ENCODE peak calls at places on chromosomes 1 and 21, in seven cellular contexts. One of them, this sample, is unnamed.

GRCh38 chr1:20063861-20064292 is 6.1 kb upstream of the PLA2G5 start:
- DNase-seq in fibroblast of villous mesenchyme: peak
- DNase-seq in CD8-positive, alpha-beta T cell: no peak
- DNase-seq in fibroblast of lung: peak
- DNase-seq in psoas muscle: no peak
- DNase-seq in cardiac fibroblast: peak
- DNase-seq in mammary epithelial cell: peak
- DNase-seq in this sample: no peak

GRCh38 chr1:227299238-227299637 is 19.1 kb downstream of the CDC42BPA start:
- DNase-seq in fibroblast of lung: peak
- DNase-seq in fibroblast of villous mesenchyme: peak
- DNase-seq in psoas muscle: no peak
- DNase-seq in mammary epithelial cell: no peak
- DNase-seq in cardiac fibroblast: peak
- DNase-seq in CD8-positive, alpha-beta T cell: no peak
- DNase-seq in this sample: no peak

GRCh38 chr1:247574664-247575063 is 13.5 kb upstream of the OR2G2 start:
- DNase-seq in fibroblast of villous mesenchyme: no peak
- DNase-seq in mammary epithelial cell: no peak
- DNase-seq in CD8-positive, alpha-beta T cell: no peak
- DNase-seq in cardiac fibroblast: no peak
- DNase-seq in psoas muscle: no peak
- DNase-seq in fibroblast of lung: no peak
- DNase-seq in this sample: no peak

GRCh38 chr1:163273766-163274441 is 47.9 kb upstream of the NUF2 start:
- DNase-seq in fibroblast of villous mesenchyme: no peak
- DNase-seq in cardiac fibroblast: no peak
- DNase-seq in psoas muscle: no peak
- DNase-seq in mammary epithelial cell: no peak
- DNase-seq in fibroblast of lung: no peak
- DNase-seq in CD8-positive, alpha-beta T cell: no peak
- DNase-seq in this sample: no peak

GRCh38 chr1:200367841-200368534 is 41.8 kb downstream of the ZNF281 start:
- DNase-seq in psoas muscle: no peak
- DNase-seq in mammary epithelial cell: no peak
- DNase-seq in CD8-positive, alpha-beta T cell: no peak
- DNase-seq in fibroblast of villous mesenchyme: peak
- DNase-seq in fibroblast of lung: peak
- DNase-seq in cardiac fibroblast: peak
- DNase-seq in this sample: peak

GRCh38 chr1:2885001-2885400 is 83.5 kb upstream of the TTC34 start:
- DNase-seq in fibroblast of villous mesenchyme: no peak
- DNase-seq in CD8-positive, alpha-beta T cell: no peak
- DNase-seq in mammary epithelial cell: no peak
- DNase-seq in fibroblast of lung: no peak
- DNase-seq in psoas muscle: no peak
- DNase-seq in cardiac fibroblast: no peak
- DNase-seq in this sample: no peak

GRCh38 chr21:45443595-45444181 is 38.7 kb downstream of the COL18A1 start:
- DNase-seq in mammary epithelial cell: no peak
- DNase-seq in CD8-positive, alpha-beta T cell: no peak
- DNase-seq in fibroblast of lung: no peak
- DNase-seq in fibroblast of villous mesenchyme: no peak
- DNase-seq in cardiac fibroblast: no peak
- DNase-seq in psoas muscle: peak
- DNase-seq in this sample: no peak

GRCh38 chr1:217482356-217483102 is 148.4 kb downstream of the GPATCH2 start:
- DNase-seq in cardiac fibroblast: peak
- DNase-seq in fibroblast of villous mesenchyme: peak
- DNase-seq in mammary epithelial cell: peak
- DNase-seq in CD8-positive, alpha-beta T cell: no peak
- DNase-seq in psoas muscle: no peak
- DNase-seq in fibroblast of lung: peak
- DNase-seq in this sample: peak

GRCh38 chr21:36584980-36585940 is 105.3 kb upstream of the CLDN14 start:
- DNase-seq in cardiac fibroblast: peak
- DNase-seq in CD8-positive, alpha-beta T cell: peak
- DNase-seq in fibroblast of villous mesenchyme: no peak
- DNase-seq in mammary epithelial cell: no peak
- DNase-seq in psoas muscle: no peak
- DNase-seq in fibroblast of lung: no peak
- DNase-seq in this sample: no peak

GRCh38 chr1:34547043-34547674 is 207.7 kb upstream of the GJB5 start:
- DNase-seq in mammary epithelial cell: peak
- DNase-seq in cardiac fibroblast: no peak
- DNase-seq in CD8-positive, alpha-beta T cell: no peak
- DNase-seq in fibroblast of lung: no peak
- DNase-seq in fibroblast of villous mesenchyme: peak
- DNase-seq in psoas muscle: no peak
- DNase-seq in this sample: no peak

GRCh38 chr1:190479028-190479427 is 1.4 kb upstream of the BRINP3 start:
- DNase-seq in cardiac fibroblast: peak
- DNase-seq in fibroblast of villous mesenchyme: no peak
- DNase-seq in psoas muscle: no peak
- DNase-seq in CD8-positive, alpha-beta T cell: no peak
- DNase-seq in mammary epithelial cell: no peak
- DNase-seq in fibroblast of lung: peak
- DNase-seq in this sample: no peak

GRCh38 chr1:190475394-190476250 is 2.0 kb downstream of the BRINP3 start:
- DNase-seq in mammary epithelial cell: no peak
- DNase-seq in CD8-positive, alpha-beta T cell: no peak
- DNase-seq in psoas muscle: no peak
- DNase-seq in fibroblast of villous mesenchyme: no peak
- DNase-seq in fibroblast of lung: peak
- DNase-seq in cardiac fibroblast: no peak
- DNase-seq in this sample: no peak

GRCh38 chr1:190477687-190478192 is at the start of gene BRINP3:
- DNase-seq in cardiac fibroblast: no peak
- DNase-seq in psoas muscle: no peak
- DNase-seq in fibroblast of villous mesenchyme: no peak
- DNase-seq in fibroblast of lung: no peak
- DNase-seq in CD8-positive, alpha-beta T cell: no peak
- DNase-seq in mammary epithelial cell: no peak
- DNase-seq in this sample: no peak

GRCh38 chr1:190478193-190479007 is 736 bp upstream of the BRINP3 start:
- DNase-seq in psoas muscle: no peak
- DNase-seq in CD8-positive, alpha-beta T cell: no peak
- DNase-seq in mammary epithelial cell: peak
- DNase-seq in cardiac fibroblast: peak
- DNase-seq in fibroblast of lung: peak
- DNase-seq in fibroblast of villous mesenchyme: no peak
- DNase-seq in this sample: no peak

GRCh38 chr1:190479537-190479936 is 1.9 kb upstream of the BRINP3 start:
- DNase-seq in fibroblast of villous mesenchyme: no peak
- DNase-seq in fibroblast of lung: no peak
- DNase-seq in cardiac fibroblast: no peak
- DNase-seq in psoas muscle: no peak
- DNase-seq in mammary epithelial cell: no peak
- DNase-seq in CD8-positive, alpha-beta T cell: no peak
- DNase-seq in this sample: no peak
- H3K4me3 ChIP-seq in fibroblast of villous mesenchyme: no peak
- H3K4me3 ChIP-seq in fibroblast of lung: no peak
- H3K4me3 ChIP-seq in cardiac fibroblast: no peak
- H3K4me3 ChIP-seq in psoas muscle: no peak
- H3K4me3 ChIP-seq in mammary epithelial cell: no peak
- H3K4me3 ChIP-seq in CD8-positive, alpha-beta T cell: no peak
- H3K4me3 ChIP-seq in this sample: no peak

GRCh38 chr1:154104433-154105082 is 50.3 kb downstream of the NUP210L start:
- DNase-seq in fibroblast of villous mesenchyme: no peak
- DNase-seq in CD8-positive, alpha-beta T cell: no peak
- DNase-seq in mammary epithelial cell: no peak
- DNase-seq in psoas muscle: no peak
- DNase-seq in fibroblast of lung: no peak
- DNase-seq in cardiac fibroblast: no peak
- DNase-seq in this sample: no peak
- TF ChIP-seq CTCF in fibroblast of villous mesenchyme: no peak
- TF ChIP-seq CTCF in CD8-positive, alpha-beta T cell: no peak
- TF ChIP-seq CTCF in mammary epithelial cell: peak
- TF ChIP-seq CTCF in psoas muscle: no peak
- TF ChIP-seq CTCF in fibroblast of lung: no peak
- TF ChIP-seq CTCF in cardiac fibroblast: no peak
- TF ChIP-seq CTCF in this sample: no peak

DNA sequence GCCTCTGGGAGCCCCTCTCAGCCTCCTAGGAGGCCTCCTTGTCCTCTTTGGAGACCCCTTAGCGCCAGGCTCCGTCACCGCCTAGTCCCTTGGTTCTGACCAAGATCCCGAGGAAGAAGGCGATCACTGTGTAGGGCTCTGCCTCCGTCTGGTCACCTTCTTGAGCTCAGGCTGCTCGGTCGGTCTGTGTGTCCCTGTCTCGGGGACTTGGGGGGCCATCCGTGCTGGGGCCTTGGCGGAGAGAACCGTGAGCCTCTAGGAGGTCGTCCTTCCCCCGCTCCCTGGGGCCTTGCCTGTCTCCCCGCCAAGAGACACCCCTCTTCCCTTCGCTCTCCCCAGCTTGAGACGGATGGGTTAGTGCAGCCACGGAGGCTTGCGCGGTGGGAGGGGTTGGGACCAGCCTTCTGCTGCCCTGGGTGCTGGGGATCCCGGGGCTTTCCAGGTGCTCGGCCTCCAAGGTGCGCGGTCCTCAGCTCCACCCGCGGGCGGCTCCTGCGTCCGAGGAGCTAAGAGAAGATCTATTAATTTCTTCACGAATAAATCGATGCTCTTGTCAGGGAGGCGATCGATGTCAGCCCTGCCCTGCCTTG is 701 bp upstream of the INSRR start:
- DNase-seq in cardiac fibroblast: peak
- DNase-seq in mammary epithelial cell: peak
- DNase-seq in CD8-positive, alpha-beta T cell: peak
- DNase-seq in psoas muscle: no peak
- DNase-seq in fibroblast of lung: peak
- DNase-seq in fibroblast of villous mesenchyme: peak
- DNase-seq in this sample: no peak
- H3K4me3 ChIP-seq in cardiac fibroblast: peak
- H3K4me3 ChIP-seq in mammary epithelial cell: peak
- H3K4me3 ChIP-seq in CD8-positive, alpha-beta T cell: peak
- H3K4me3 ChIP-seq in psoas muscle: peak
- H3K4me3 ChIP-seq in fibroblast of lung: peak
- H3K4me3 ChIP-seq in fibroblast of villous mesenchyme: peak
- H3K4me3 ChIP-seq in this sample: peak

GRCh38 chr1:167720965-167721616 is 691 bp upstream of the MPZL1 start:
- DNase-seq in cardiac fibroblast: peak
- DNase-seq in fibroblast of villous mesenchyme: peak
- DNase-seq in mammary epithelial cell: peak
- DNase-seq in CD8-positive, alpha-beta T cell: no peak
- DNase-seq in psoas muscle: no peak
- DNase-seq in fibroblast of lung: peak
- DNase-seq in this sample: no peak
- TF ChIP-seq CTCF in cardiac fibroblast: peak
- TF ChIP-seq CTCF in fibroblast of villous mesenchyme: peak
- TF ChIP-seq CTCF in mammary epithelial cell: peak
- TF ChIP-seq CTCF in CD8-positive, alpha-beta T cell: no peak
- TF ChIP-seq CTCF in psoas muscle: peak
- TF ChIP-seq CTCF in fibroblast of lung: peak
- TF ChIP-seq CTCF in this sample: peak

GRCh38 chr21:34271452-34271851 is 92.4 kb upstream of the KCNE2 start:
- DNase-seq in fibroblast of villous mesenchyme: no peak
- DNase-seq in CD8-positive, alpha-beta T cell: no peak
- DNase-seq in mammary epithelial cell: no peak
- DNase-seq in cardiac fibroblast: no peak
- DNase-seq in psoas muscle: no peak
- DNase-seq in fibroblast of lung: no peak
- DNase-seq in this sample: no peak
- H3K4me3 ChIP-seq in fibroblast of villous mesenchyme: no peak
- H3K4me3 ChIP-seq in CD8-positive, alpha-beta T cell: no peak
- H3K4me3 ChIP-seq in mammary epithelial cell: no peak
- H3K4me3 ChIP-seq in cardiac fibroblast: no peak
- H3K4me3 ChIP-seq in psoas muscle: no peak
- H3K4me3 ChIP-seq in fibroblast of lung: no peak
- H3K4me3 ChIP-seq in this sample: no peak

GRCh38 chr1:209758360-209758759 is 2.5 kb downstream of the TRAF3IP3 start:
- DNase-seq in CD8-positive, alpha-beta T cell: no peak
- DNase-seq in cardiac fibroblast: no peak
- DNase-seq in psoas muscle: no peak
- DNase-seq in mammary epithelial cell: peak
- DNase-seq in fibroblast of lung: no peak
- DNase-seq in fibroblast of villous mesenchyme: no peak
- DNase-seq in this sample: no peak
- TF ChIP-seq CTCF in CD8-positive, alpha-beta T cell: no peak
- TF ChIP-seq CTCF in cardiac fibroblast: no peak
- TF ChIP-seq CTCF in psoas muscle: no peak
- TF ChIP-seq CTCF in mammary epithelial cell: no peak
- TF ChIP-seq CTCF in fibroblast of lung: no peak
- TF ChIP-seq CTCF in fibroblast of villous mesenchyme: no peak
- TF ChIP-seq CTCF in this sample: no peak